ENCODE peak calls at places on chromosomes 1 and 21, in ten cellular contexts. Q, H, Y, M, C, F, V, K, B and Z are unnamed samples. For H3K27me3 and H3K4me1, the result is how much of the 10 kb centered on the place peaks cover.

GRCh38 chr1:107140703-107141490 is at the start of gene NTNG1:
- DNase-seq in V (no peak), Y (no peak), F (no peak), B (no peak), C (peak), M (peak), Q (no peak), H (no peak), K (no peak), Z (peak)

GRCh38 chr1:229171934-229172333 is 99.0 kb upstream of the RAB4A start:
- DNase-seq in C (no peak), V (no peak), Q (no peak), B (no peak), M (no peak), F (no peak), Y (no peak), K (no peak), H (no peak), Z (no peak)

GRCh38 chr1:172417552-172417951 is 2.9 kb upstream of the C1orf105 start:
- DNase-seq in M (no peak), F (no peak), Q (no peak), Y (no peak), H (no peak), C (no peak), V (no peak), B (no peak), K (peak), Z (no peak)

GRCh38 chr1:15885701-15886612 is 38.5 kb downstream of the SPEN start:
- DNase-seq in F (peak), K (peak), C (peak), Y (peak), Q (no peak), B (peak), V (peak), H (peak), M (peak), Z (peak)

GRCh38 chr21:14095021-14095420 is 115.7 kb downstream of the LIPI start:
- DNase-seq in Q (no peak), V (no peak), B (no peak), M (no peak), K (no peak), C (no peak), F (no peak), Y (no peak), H (no peak), Z (no peak)

GRCh38 chr1:10210841-10211804 is 753 bp downstream of the KIF1B start:
- DNase-seq in B (peak), F (peak), Y (peak), C (peak), M (peak), V (peak), Q (no peak), K (peak), H (peak), Z (peak)

GRCh38 chr1:160486453-160486852 is 36.6 kb downstream of the SLAMF6 start:
- DNase-seq in H (no peak), F (no peak), V (no peak), Q (no peak), M (no peak), Y (no peak), C (no peak), B (no peak), K (no peak), Z (no peak)

GRCh38 chr1:225654277-225654597 is 1.3 kb upstream of the ENAH start:
- DNase-seq in H (no peak), Y (no peak), M (no peak), C (no peak), F (no peak), Q (no peak), V (no peak), K (no peak), B (no peak), Z (no peak)

GRCh38 chr1:245298781-245299180 is 144.0 kb downstream of the KIF26B start:
- DNase-seq in V (no peak), K (no peak), M (peak), Q (no peak), B (no peak), F (no peak), C (no peak), Y (no peak), H (no peak), Z (no peak)

GRCh38 chr1:24925082-24925779 is 4.8 kb downstream of the RUNX3 start:
- DNase-seq in H (no peak), C (no peak), V (no peak), B (no peak), F (no peak), K (no peak), Q (peak), M (no peak), Y (no peak), Z (no peak)

GRCh38 chr1:84434756-84435142 is 36.5 kb downstream of the DNASE2B start:
- DNase-seq in B (no peak), K (no peak), Y (no peak), C (no peak), F (no peak), M (no peak), Q (no peak), H (no peak), V (no peak), Z (no peak)

GRCh38 chr1:145740269-145740668 is 21.0 kb downstream of the CD160 start:
- DNase-seq in F (no peak), M (peak), Y (no peak), Q (no peak), C (no peak), K (peak), H (no peak), V (no peak), B (no peak), Z (no peak)

GRCh38 chr1:28190996-28191645 is 14.6 kb upstream of the PTAFR start:
- DNase-seq in H (no peak), B (no peak), K (no peak), V (no peak), C (no peak), F (no peak), Q (no peak), Y (no peak), M (peak), Z (no peak)

GRCh38 chr1:153510984-153511410 is 24.8 kb downstream of the S100A6 start:
- DNase-seq in Q (peak), M (peak), V (peak), H (peak), C (peak), F (peak), Y (peak), B (peak), K (peak), Z (peak)

GRCh38 chr1:91924146-91924545 is 25.1 kb upstream of the BRDT start:
- DNase-seq in M (peak), Y (no peak), V (no peak), Q (no peak), C (no peak), H (no peak), F (no peak), B (no peak), K (no peak), Z (no peak)

GRCh38 chr1:204377800-204378608 is 18.3 kb upstream of the PLEKHA6 start:
- DNase-seq in F (no peak), M (no peak), C (peak), B (peak), H (peak), K (peak), Y (peak), V (no peak), Q (peak), Z (peak)
- H3K27me3 ChIP-seq in F (under half), M (half or more), C (under half), B (under half), H (under half), K (under half), Y (under half), V (under half), Q (under half), Z (under half)

DNA sequence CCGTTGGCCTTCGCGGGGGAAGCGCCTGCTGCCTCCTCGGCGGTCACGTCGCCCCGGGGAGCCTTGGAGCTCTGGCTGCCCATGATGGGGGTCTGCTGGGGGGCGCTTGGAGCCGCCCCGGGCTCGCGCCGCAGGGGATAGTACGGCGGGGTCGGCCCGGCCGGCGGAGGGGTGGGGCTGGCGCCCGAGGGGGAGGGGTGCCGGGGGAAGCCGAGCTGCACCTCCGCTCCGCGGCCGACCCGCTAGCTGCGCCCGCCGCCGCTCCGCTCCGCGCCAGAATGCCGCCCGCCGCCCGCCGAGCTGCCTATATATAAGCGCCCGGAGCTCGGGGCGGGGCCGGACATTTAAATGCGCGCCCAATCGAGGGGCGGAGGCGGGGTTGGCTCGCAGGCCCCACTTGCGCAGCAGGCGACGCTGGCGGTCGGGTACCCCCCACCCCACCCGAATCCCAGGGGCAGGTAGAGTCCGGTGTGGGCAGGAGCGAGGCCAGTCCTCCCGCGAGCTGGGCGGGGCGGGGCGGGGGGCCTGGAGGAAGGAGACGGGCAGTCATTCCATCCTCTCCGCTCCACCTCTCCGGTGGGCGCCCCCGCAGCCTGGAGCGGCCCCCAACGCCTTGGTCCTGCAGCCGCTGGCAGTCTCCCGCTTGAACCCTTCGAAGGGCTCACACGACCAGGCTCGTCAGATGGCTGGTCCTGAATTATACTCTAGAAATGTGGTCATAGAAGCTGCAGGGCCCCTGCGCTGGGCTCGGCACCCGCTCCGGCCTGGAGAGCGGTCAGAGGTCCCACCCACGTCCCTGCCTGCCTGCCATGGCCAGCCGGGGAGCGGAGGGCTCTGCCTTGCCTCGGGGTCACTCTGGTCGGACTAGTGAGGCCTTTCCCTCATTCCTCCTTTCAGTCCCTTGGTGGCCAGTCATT is at the start of gene MARCKSL1:
- DNase-seq in Q (peak), V (peak), M (peak), B (peak), C (peak), Y (peak), K (peak), F (peak), H (peak), Z (peak)
- H3K4me1 ChIP-seq in Q (under half), V (under half), M (under half), B (under half), C (under half), Y (under half), K (under half), F (under half), H (under half), Z (under half)

GRCh38 chr1:89823679-89824292 is 3.0 kb downstream of the LRRC8D start:
- DNase-seq in B (peak), V (no peak), Q (no peak), C (no peak), M (peak), K (no peak), Y (no peak), F (no peak), H (no peak), Z (no peak)
- H3K4me3 ChIP-seq in B (peak), V (no peak), Q (no peak), C (no peak), M (no peak), K (peak), Y (no peak), F (no peak), H (no peak), Z (no peak)

GRCh38 chr1:235945775-235946565 is 79.3 kb upstream of the LYST start:
- DNase-seq in V (no peak), C (no peak), Y (peak), B (no peak), K (no peak), Q (no peak), M (no peak), H (no peak), F (no peak), Z (no peak)
- H3K27me3 ChIP-seq in V (under half), C (under half), Y (under half), B (under half), K (under half), Q (under half), M (under half), H (under half), F (under half), Z (under half)

GRCh38 chr1:156662588-156663055 is 14.6 kb downstream of the NES start:
- DNase-seq in Q (no peak), Y (no peak), H (no peak), C (no peak), K (no peak), V (no peak), M (no peak), B (no peak), F (no peak), Z (no peak)
- H3K4me1 ChIP-seq in Q (under half), Y (under half), H (under half), C (under half), K (under half), V (under half), M (half or more), B (under half), F (half or more), Z (half or more)

GRCh38 chr1:46532498-46533178 is 18.8 kb downstream of the KNCN start:
- DNase-seq in B (no peak), M (peak), H (peak), Y (peak), F (peak), Q (peak), C (peak), V (peak), K (no peak), Z (peak)
- H3K4me3 ChIP-seq in B (no peak), M (peak), H (peak), Y (peak), F (peak), Q (no peak), C (no peak), V (peak), K (no peak), Z (peak)